ENCODE peak calls at places on chromosomes 4 and X, in four cellular contexts. Z, W, K and A are unnamed samples. For H3K36me3, the result is how much of the 10 kb centered on the place peaks cover.

GRCh38 chr4:25089058-25089763 is 58.5 kb upstream of the LGI2 start:
- DNase-seq in W (no peak), K (no peak), Z (no peak), A (no peak)

GRCh38 chr4:84994280-84994679 is 27.8 kb upstream of the WDFY3 start:
- DNase-seq in Z (no peak), W (peak), K (no peak), A (peak)

GRCh38 chr4:36000941-36001557 is 243.3 kb downstream of the ARAP2 start:
- DNase-seq in W (no peak), K (no peak), Z (no peak), A (no peak)

GRCh38 chr4:47856713-47857112 is 18.8 kb upstream of the CORIN start:
- DNase-seq in K (no peak), W (no peak), Z (no peak), A (no peak)

GRCh38 chr4:120466429-120466828 is 399.8 kb upstream of the MAD2L1 start:
- DNase-seq in W (no peak), K (no peak), Z (no peak), A (peak)

GRCh38 chrX:10447577-10448214 is 172.7 kb downstream of the MID1 start:
- DNase-seq in Z (peak), W (peak), K (no peak), A (no peak)

GRCh38 chr4:173577963-173578362 is 47.9 kb upstream of the HAND2 start:
- DNase-seq in W (no peak), K (no peak), Z (no peak), A (no peak)

GRCh38 chr4:101126044-101126443 is 221.3 kb downstream of the PPP3CA start:
- DNase-seq in W (no peak), Z (no peak), K (no peak), A (no peak)

GRCh38 chr4:74189331-74190043 is 31.6 kb downstream of the MTHFD2L start:
- DNase-seq in W (peak), Z (peak), K (peak), A (peak)

GRCh38 chr4:152118819-152119553 is 358.2 kb upstream of the GATB start:
- DNase-seq in K (no peak), W (no peak), Z (no peak), A (no peak)

GRCh38 chrX:1535241-1536041 is 1.5 kb downstream of the P2RY8 start:
- DNase-seq in Z (no peak), K (peak), W (no peak), A (no peak)

GRCh38 chr4:145888393-145888792 is 50.2 kb downstream of the ZNF827 start:
- DNase-seq in K (no peak), Z (no peak), W (no peak), A (peak)

GRCh38 chr4:145885666-145886065 is 53.0 kb downstream of the ZNF827 start:
- DNase-seq in W (no peak), K (no peak), Z (no peak), A (no peak)

GRCh38 chr4:145886871-145887240 is 51.8 kb downstream of the ZNF827 start:
- DNase-seq in W (no peak), Z (no peak), K (no peak), A (no peak)

GRCh38 chr4:145884775-145885174 is 53.8 kb downstream of the ZNF827 start:
- DNase-seq in K (no peak), W (no peak), Z (no peak), A (no peak)

DNA sequence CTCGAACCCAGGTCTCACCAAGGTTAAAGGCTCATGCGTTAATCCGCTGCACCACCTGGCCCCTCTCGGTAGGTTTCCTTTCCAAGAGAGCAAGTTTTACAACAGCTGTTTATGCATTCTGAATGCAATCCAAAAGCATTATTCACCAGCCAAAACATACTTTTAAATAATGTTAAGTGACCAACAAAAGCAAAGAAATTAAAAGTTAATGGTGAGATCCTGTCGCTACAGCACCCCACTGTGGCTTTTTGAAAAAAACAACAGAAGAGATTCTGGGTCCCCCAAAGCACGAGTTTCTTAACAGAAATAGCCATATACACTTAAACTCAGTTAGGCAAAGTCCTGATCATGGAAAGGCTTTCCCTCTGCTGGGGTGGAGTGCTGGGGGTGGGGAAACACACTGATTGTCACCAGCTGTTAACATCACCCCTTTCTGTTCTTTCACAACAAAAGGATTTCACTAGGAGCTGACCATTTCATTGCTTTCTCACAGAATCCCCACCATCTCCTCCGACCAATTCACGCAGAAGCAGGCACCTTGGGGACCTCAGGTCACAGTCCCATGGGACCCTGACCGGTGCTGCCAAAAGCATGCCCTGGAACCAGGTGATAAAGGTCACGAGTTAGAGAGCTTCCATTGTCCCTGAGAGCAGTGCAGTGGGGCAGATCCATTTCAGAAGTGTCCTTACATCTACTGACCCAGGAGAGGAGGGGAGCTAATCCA is 51.2 kb downstream of the ZNF827 start:
- DNase-seq in K (no peak), Z (peak), W (peak), A (peak)
- H3K36me3 ChIP-seq in K (under half), Z (under half), W (under half), A (under half)

DNA sequence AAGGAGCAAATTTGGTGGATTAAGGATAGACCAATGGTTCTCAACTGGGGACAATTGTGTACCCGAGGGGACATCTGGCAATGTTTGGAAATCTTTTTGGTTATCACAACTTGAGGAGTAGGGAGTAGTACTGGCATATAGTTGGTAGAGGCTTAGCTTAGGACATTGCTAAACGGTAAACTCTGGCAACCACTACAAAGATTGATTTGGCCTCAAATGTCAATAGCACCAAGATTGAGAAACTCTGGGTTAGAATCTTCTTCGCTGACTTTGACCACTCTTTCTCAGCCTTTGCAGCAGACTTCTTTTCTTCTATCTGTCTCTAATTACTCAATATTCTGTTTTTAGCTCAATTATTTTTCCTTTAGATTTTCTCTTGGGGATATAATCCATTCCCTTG is 1.5 kb upstream of the NBDY start:
- DNase-seq in W (no peak), K (no peak), Z (no peak), A (no peak)
- H3K36me3 ChIP-seq in W (under half), K (under half), Z (under half), A (under half)

GRCh38 chrX:70352473-70352872 is 62.6 kb downstream of the KIF4A start:
- DNase-seq in Z (no peak), K (no peak), W (no peak), A (no peak)

DNA sequence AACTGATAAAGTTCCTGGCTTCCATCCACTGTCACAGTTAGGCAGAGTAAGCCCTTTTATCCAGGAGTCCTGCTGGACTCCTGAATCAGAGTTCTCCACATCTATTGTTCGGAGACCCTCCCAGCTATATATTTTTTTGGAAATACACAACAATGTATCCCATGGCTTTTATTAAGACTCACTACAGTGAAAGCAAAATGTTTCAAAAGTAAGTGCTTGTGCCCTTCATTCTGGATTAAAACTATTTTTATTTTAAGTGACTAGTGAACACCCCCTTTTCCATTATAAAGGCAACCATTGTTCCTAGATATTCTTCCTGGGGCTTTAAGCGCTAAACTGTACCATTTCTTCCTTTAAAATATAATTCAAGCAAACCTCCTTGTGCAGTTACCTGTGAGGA is 56.8 kb downstream of the KIF4A start:
- DNase-seq in W (no peak), K (no peak), Z (no peak), A (no peak)
- H3K36me3 ChIP-seq in W (under half), K (under half), Z (under half), A (under half)

GRCh38 chr4:176664964-176665363 is 127.8 kb downstream of the VEGFC start:
- DNase-seq in K (no peak), W (no peak), Z (no peak), A (no peak)
- H3K36me3 ChIP-seq in K (under half), W (under half), Z (under half), A (under half)

GRCh38 chr4:44766453-44766852 is 40.1 kb upstream of the GNPDA2 start:
- DNase-seq in Z (no peak), K (no peak), W (no peak), A (no peak)
- H3K36me3 ChIP-seq in Z (under half), K (under half), W (under half), A (under half)

GRCh38 chr4:90137545-90137944 is 10.4 kb downstream of the CCSER1 start:
- DNase-seq in Z (peak), W (no peak), K (no peak), A (no peak)

GRCh38 chr4:90145331-90145730 is 18.1 kb downstream of the CCSER1 start:
- DNase-seq in Z (no peak), K (no peak), W (no peak), A (no peak)

DNA sequence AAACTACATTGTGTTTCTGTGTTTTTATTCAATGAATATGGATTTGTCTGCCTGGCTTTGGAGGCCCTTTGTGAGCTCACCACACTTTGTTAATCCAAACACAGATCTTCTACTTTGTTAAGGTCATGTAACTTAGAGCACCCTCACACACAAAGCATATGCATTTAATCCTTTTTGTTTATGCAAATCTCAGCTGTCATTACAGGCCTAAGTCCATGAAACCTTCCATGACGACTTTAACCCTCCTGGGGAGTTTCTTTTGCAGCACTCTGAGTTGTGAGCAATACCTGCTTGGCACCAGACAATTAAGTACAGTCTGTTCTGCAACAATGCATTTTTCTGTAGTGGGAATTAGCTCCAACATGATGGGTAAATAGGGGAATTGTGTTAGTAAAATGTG is 14.9 kb downstream of the CCSER1 start:
- DNase-seq in W (no peak), K (no peak), Z (no peak), A (no peak)
- H3K36me3 ChIP-seq in W (under half), K (under half), Z (under half), A (under half)

GRCh38 chr4:40828661-40829060 is 78.9 kb downstream of the NSUN7 start:
- DNase-seq in W (no peak), Z (no peak), K (no peak), A (no peak)
- H3K36me3 ChIP-seq in W (under half), Z (under half), K (under half), A (under half)